ENCODE peak calls at places on chromosome 12, in four cellular contexts. C is MG63, L is lower lobe of right lung, Y is AG04450. E is an unnamed sample.

GRCh38 chr12:91577586-91578539 is 395.2 kb upstream of the DCN start:
- DNase-seq in C (no peak), L (no peak), Y (no peak), E (no peak)

GRCh38 chr12:59651230-59651920 is 55.5 kb downstream of the SLC16A7 start:
- DNase-seq in C (no peak), L (no peak), Y (no peak), E (no peak)

GRCh38 chr12:130832561-130833209 is 6.4 kb downstream of the STX2 start:
- DNase-seq in C (peak), L (no peak), Y (no peak), E (no peak)

GRCh38 chr12:78226763-78227162 is 396.1 kb downstream of the NAV3 start:
- DNase-seq in C (no peak), L (no peak), Y (no peak), E (no peak)

GRCh38 chr12:113873741-113874140 is 92.4 kb downstream of the RBM19 start:
- DNase-seq in C (no peak), L (no peak), Y (no peak), E (no peak)

GRCh38 chr12:3641428-3641883 is 111.5 kb downstream of the CRACR2A start:
- DNase-seq in C (peak), L (no peak), Y (no peak), E (no peak)

GRCh38 chr12:53145383-53145782 is 35.1 kb upstream of the ZNF740 start:
- DNase-seq in C (peak), L (no peak), Y (no peak), E (no peak)

GRCh38 chr12:40632171-40632570 is 60.1 kb upstream of the CNTN1 start:
- DNase-seq in C (no peak), L (no peak), Y (no peak), E (no peak)

GRCh38 chr12:43848786-43849185 is 12.9 kb downstream of the TMEM117 start:
- DNase-seq in C (no peak), L (no peak), Y (no peak), E (no peak)

GRCh38 chr12:9331218-9331626 is 123.0 kb upstream of the PZP start:
- DNase-seq in C (peak), L (peak), Y (no peak), E (no peak)

GRCh38 chr12:52568111-52568510 is 5.5 kb downstream of the KRT74 start:
- DNase-seq in C (no peak), L (no peak), Y (no peak), E (no peak)

E was measured in SJSA1.